ENCODE peak calls at places on chromosomes 3 and 15, in five cellular contexts. A, S, F, U and L are unnamed samples.

GRCh38 chr15:38130739-38131498 is 121.7 kb upstream of the SPRED1 start:
- DNase-seq in A (peak), S (no peak), F (peak), U (peak), L (no peak)

GRCh38 chr3:72123908-72124441 is 339.0 kb upstream of the PROK2 start:
- DNase-seq in A (peak), S (no peak), F (peak), U (peak), L (peak)

GRCh38 chr3:108090066-108090700 is 648 bp downstream of the CD47 start:
- DNase-seq in A (peak), S (peak), F (peak), U (peak), L (no peak)

GRCh38 chr15:40358492-40359353 is 704 bp downstream of the DISP2 start:
- DNase-seq in A (no peak), S (peak), F (peak), U (no peak), L (peak)

GRCh38 chr3:55180936-55181535 is 253.2 kb upstream of the LRTM1 start:
- DNase-seq in A (no peak), S (peak), F (peak), U (peak), L (peak)

GRCh38 chr3:73812054-73812453 is 187.3 kb upstream of the PDZRN3 start:
- DNase-seq in A (no peak), S (no peak), F (no peak), U (no peak), L (no peak)

GRCh38 chr15:73858062-73858461 is 15.3 kb upstream of the TBC1D21 start:
- DNase-seq in A (no peak), S (no peak), F (no peak), U (no peak), L (no peak)

GRCh38 chr3:130963444-130963843 is 63.2 kb downstream of the ASTE1 start:
- DNase-seq in A (peak), S (no peak), F (peak), U (peak), L (no peak)

GRCh38 chr3:173411288-173412064 is 13.9 kb downstream of the NLGN1 start:
- DNase-seq in A (peak), S (no peak), F (peak), U (peak), L (peak)

GRCh38 chr3:168251371-168251770 is 155.6 kb upstream of the GOLIM4 start:
- DNase-seq in A (no peak), S (no peak), F (no peak), U (no peak), L (no peak)

GRCh38 chr3:122107171-122107570 is 52.0 kb downstream of the CD86 start:
- DNase-seq in A (no peak), S (no peak), F (no peak), U (no peak), L (no peak)

GRCh38 chr3:62604301-62604700 is 231.0 kb upstream of the FEZF2 start:
- DNase-seq in A (peak), S (no peak), F (peak), U (peak), L (peak)

GRCh38 chr3:18635215-18635614 is 210.1 kb upstream of the SATB1 start:
- DNase-seq in A (no peak), S (no peak), F (peak), U (no peak), L (no peak)

GRCh38 chr3:120151796-120152195 is 57.5 kb upstream of the GSK3B start:
- DNase-seq in A (no peak), S (no peak), F (no peak), U (no peak), L (no peak)

GRCh38 chr3:129404610-129405009 is 23.8 kb downstream of the EFCAB12 start:
- DNase-seq in A (no peak), S (no peak), F (no peak), U (no peak), L (no peak)

GRCh38 chr15:93030430-93031102 is 58.4 kb downstream of the RGMA start:
- DNase-seq in A (peak), S (peak), F (peak), U (peak), L (peak)

GRCh38 chr3:177037241-177037640 is 160.0 kb downstream of the TBL1XR1 start:
- DNase-seq in A (peak), S (no peak), F (no peak), U (peak), L (no peak)

GRCh38 chr15:52651868-52652267 is 27.3 kb downstream of the ATOSA start:
- DNase-seq in A (peak), S (peak), F (peak), U (peak), L (peak)

GRCh38 chr3:157868168-157868567 is 238.1 kb downstream of the SHOX2 start:
- DNase-seq in A (no peak), S (no peak), F (no peak), U (peak), L (no peak)

GRCh38 chr3:12944849-12945248 is 103.5 kb upstream of the RPL32 start:
- DNase-seq in A (no peak), S (no peak), F (no peak), U (no peak), L (no peak)

GRCh38 chr15:72141171-72142084 is 23.2 kb downstream of the SENP8 start:
- DNase-seq in A (no peak), S (no peak), F (no peak), U (peak), L (no peak)

GRCh38 chr3:10344147-10344943 is 23.4 kb upstream of the SEC13 start:
- DNase-seq in A (no peak), S (peak), F (peak), U (peak), L (peak)

GRCh38 chr3:160434071-160434470 is 15.5 kb downstream of the TRIM59 start:
- DNase-seq in A (peak), S (no peak), F (no peak), U (peak), L (no peak)

GRCh38 chr15:78242128-78242527 is 7.8 kb upstream of the ACSBG1 start:
- DNase-seq in A (no peak), S (peak), F (peak), U (peak), L (peak)

GRCh38 chr3:156691920-156692319 is 17.5 kb downstream of the TIPARP start:
- DNase-seq in A (peak), S (no peak), F (peak), U (peak), L (no peak)

GRCh38 chr15:73142802-73143762 is 90.8 kb downstream of the NEO1 start:
- DNase-seq in A (no peak), S (no peak), F (no peak), U (no peak), L (no peak)

GRCh38 chr3:45366305-45366704 is 22.1 kb upstream of the LARS2 start:
- DNase-seq in A (no peak), S (no peak), F (no peak), U (no peak), L (no peak)

GRCh38 chr15:59885832-59886231 is 118.3 kb upstream of the FOXB1 start:
- DNase-seq in A (peak), S (no peak), F (no peak), U (peak), L (no peak)
- TF ChIP-seq CTCF in A (no peak), S (no peak), F (no peak), U (no peak), L (no peak)

GRCh38 chr3:51642462-51642861 is 28.6 kb upstream of the TEX264 start:
- DNase-seq in A (no peak), S (no peak), F (peak), U (peak), L (no peak)
- TF ChIP-seq CTCF in A (peak), S (no peak), F (peak), U (peak), L (no peak)

DNA sequence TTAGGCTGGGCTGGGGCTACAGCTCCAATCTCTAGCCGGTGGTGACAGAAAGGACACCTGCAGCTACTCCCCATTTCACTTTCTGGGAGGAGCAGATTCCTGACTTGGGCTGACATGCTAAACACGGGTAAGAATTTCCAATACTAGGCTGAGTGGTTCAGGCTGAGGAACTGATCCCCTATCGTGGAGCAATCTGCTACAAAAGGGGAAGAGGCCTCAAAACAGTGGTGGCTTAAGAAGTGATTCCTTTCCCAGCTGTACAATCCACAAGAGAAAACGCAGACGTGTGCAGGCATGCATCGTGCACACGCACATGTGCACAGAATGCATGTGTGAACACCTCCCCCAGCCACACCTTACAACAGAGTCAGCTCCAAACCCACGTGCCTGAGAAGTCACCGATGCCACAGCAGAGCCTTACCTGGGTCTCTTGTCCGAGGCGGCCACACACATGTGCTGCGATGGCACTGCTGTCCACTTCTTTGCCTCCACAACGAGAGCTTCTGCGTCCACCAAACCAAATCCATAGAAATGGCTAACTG is 86.7 kb upstream of the SNRPA1 start:
- DNase-seq in A (peak), S (no peak), F (no peak), U (no peak), L (no peak)
- TF ChIP-seq CTCF in A (no peak), S (no peak), F (no peak), U (no peak), L (no peak)

GRCh38 chr3:58377750-58378149 is 45.1 kb downstream of the PXK start:
- DNase-seq in A (no peak), S (no peak), F (no peak), U (no peak), L (no peak)
- TF ChIP-seq CTCF in A (no peak), S (no peak), F (no peak), U (no peak), L (no peak)

GRCh38 chr15:25346371-25346770 is 92.5 kb downstream of the UBE3A start:
- DNase-seq in A (peak), S (no peak), F (no peak), U (no peak), L (no peak)

GRCh38 chr15:25347707-25348106 is 91.1 kb downstream of the UBE3A start:
- DNase-seq in A (no peak), S (no peak), F (no peak), U (no peak), L (no peak)

GRCh38 chr15:25342629-25343028 is 96.2 kb downstream of the UBE3A start:
- DNase-seq in A (no peak), S (no peak), F (no peak), U (no peak), L (no peak)

DNA sequence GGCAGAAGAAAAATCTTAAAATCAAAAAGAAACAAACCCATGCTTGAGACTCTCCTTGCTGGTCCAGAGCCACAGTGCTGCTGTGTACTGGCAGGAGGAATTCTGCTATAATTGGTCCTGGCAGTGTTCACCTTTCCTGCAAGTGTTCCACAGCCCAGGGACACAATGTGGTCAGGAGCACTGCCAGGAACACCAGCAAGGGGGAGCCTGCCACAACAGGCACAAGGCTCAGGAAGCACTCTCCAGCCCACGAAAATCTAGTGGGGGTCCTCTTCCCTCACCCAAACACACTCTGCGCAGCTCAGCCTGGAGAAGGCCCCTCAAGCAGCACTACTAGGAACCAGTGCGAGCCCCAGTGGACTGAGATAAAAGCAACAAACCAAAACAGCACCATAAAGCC is 92.9 kb downstream of the UBE3A start:
- DNase-seq in A (peak), S (peak), F (no peak), U (peak), L (no peak)
- TF ChIP-seq CTCF in A (peak), S (no peak), F (peak), U (peak), L (no peak)

DNA sequence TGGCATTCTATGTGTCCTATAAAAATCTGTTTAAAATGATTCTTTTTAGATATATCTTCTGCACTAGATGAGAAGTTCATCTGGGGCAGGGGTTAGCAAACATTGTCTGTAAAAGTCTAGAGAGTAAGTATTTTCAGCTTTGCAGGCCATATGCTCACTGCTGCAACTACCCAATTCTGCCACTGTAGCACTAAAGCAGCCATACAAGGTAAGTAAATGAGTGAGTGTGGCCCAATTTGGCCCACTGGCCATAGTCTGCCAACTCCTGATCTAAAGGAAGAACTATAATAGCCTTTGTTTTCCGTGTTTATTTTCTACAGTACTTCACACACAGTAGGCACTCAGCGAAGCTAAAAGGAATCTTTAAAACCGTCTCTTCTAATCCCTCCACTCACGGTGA is 42.3 kb downstream of the DLG1 start:
- DNase-seq in A (no peak), S (no peak), F (no peak), U (no peak), L (no peak)
- TF ChIP-seq CTCF in A (no peak), S (no peak), F (no peak), U (no peak), L (no peak)

DNA sequence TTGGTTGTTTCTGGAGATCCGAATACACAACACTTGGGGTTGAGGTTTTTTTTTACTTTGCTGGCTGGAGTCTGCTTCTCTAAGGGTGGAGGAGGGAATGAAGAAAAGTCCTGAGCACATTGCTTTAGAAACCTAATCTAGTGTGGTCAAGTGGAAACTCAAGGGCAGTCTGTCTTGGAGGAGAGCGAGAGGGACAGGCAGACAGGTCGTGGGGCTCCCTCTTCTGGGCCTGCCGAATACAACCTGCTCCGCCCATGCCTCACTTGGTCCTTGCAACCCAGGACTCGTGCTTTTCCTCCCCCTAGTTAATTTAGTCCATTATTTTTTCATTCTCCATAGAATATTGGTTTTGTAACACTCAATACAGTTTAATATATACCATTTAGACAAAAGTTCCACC is 176.7 kb upstream of the LYSMD4 start:
- DNase-seq in A (no peak), S (peak), F (peak), U (peak), L (no peak)
- TF ChIP-seq CTCF in A (peak), S (no peak), F (peak), U (peak), L (no peak)

GRCh38 chr15:99303881-99304280 is 52.6 kb downstream of the LRRC28 start:
- DNase-seq in A (no peak), S (no peak), F (no peak), U (no peak), L (no peak)
- TF ChIP-seq CTCF in A (no peak), S (no peak), F (no peak), U (no peak), L (no peak)

DNA sequence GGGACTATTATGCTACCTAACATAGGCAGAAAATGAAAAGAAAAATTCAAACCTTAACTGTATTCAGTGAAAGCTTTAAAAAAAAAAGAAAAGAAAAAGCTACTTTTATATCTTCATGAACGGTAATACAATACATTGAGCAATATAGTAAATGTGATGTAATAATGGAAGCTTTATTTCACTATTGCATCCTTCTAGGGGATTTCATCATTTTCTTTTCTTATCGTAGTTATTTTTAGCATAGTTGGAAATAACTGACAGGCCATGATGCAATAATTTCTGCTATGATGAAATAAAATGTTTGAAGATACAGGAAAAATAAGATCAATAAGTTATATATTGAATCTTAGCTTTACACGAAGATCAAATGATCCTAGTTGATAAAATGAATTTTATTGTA is 40.3 kb upstream of the ZCWPW2 start:
- DNase-seq in A (no peak), S (no peak), F (no peak), U (peak), L (no peak)
- TF ChIP-seq CTCF in A (no peak), S (no peak), F (no peak), U (no peak), L (no peak)